ENCODE peak calls at places on chromosomes 7 and 10, in four cellular contexts. U is SK-N-SH, H is H1, X is HepG2. T is an unnamed sample.

GRCh38 chr10:11404931-11405330 is 206.5 kb downstream of the USP6NL start:
- DNase-seq in H (no peak), X (no peak), U (no peak), T (no peak)

GRCh38 chr7:42869131-42870020 is 42.5 kb downstream of the C7orf25 start:
- DNase-seq in H (no peak), U (no peak), X (no peak), T (peak)

GRCh38 chr10:129877773-129878371 is 86.2 kb downstream of the EBF3 start:
- DNase-seq in U (peak), H (no peak), X (peak), T (peak)

GRCh38 chr7:134948246-134948645 is 38.1 kb upstream of the AGBL3 start:
- DNase-seq in U (no peak), H (no peak), X (no peak), T (no peak)

GRCh38 chr7:157550300-157551275 is 213.8 kb downstream of the DNAJB6 start:
- DNase-seq in X (no peak), H (no peak), U (no peak), T (no peak)

GRCh38 chr7:129370812-129371211 is 63.4 kb upstream of the STRIP2 start:
- DNase-seq in X (no peak), H (no peak), U (no peak), T (no peak)

GRCh38 chr7:14962778-14963177 is 60.2 kb upstream of the DGKB start:
- DNase-seq in U (no peak), X (no peak), H (no peak), T (no peak)

GRCh38 chr10:70315815-70316214 is 32.0 kb upstream of the NPFFR1 start:
- DNase-seq in H (no peak), X (no peak), U (no peak), T (peak)

GRCh38 chr10:8312079-8312478 is 257.6 kb downstream of the GATA3 start:
- DNase-seq in H (no peak), U (no peak), X (no peak), T (no peak)

GRCh38 chr7:16357921-16358320 is 63.4 kb downstream of the CRPPA start:
- DNase-seq in H (no peak), U (peak), X (no peak), T (peak)

GRCh38 chr10:73584737-73585136 is 6.4 kb downstream of the USP54 start:
- DNase-seq in X (peak), U (no peak), H (no peak), T (no peak)

GRCh38 chr10:124642076-124642710 is 102.0 kb downstream of the FAM53B start:
- DNase-seq in X (no peak), H (no peak), U (no peak), T (no peak)

GRCh38 chr7:136718191-136718590 is 150.3 kb upstream of the CHRM2 start:
- DNase-seq in U (peak), X (no peak), H (no peak), T (no peak)

GRCh38 chr7:30433082-30433481 is 45.5 kb downstream of the NOD1 start:
- DNase-seq in U (no peak), X (no peak), H (no peak), T (peak)

GRCh38 chr7:46854958-46855473 is 726.9 kb downstream of the TNS3 start:
- DNase-seq in U (no peak), H (no peak), X (no peak), T (no peak)

GRCh38 chr7:103690576-103690975 is 244.6 kb upstream of the SLC26A5 start:
- DNase-seq in H (no peak), U (no peak), X (no peak), T (no peak)

GRCh38 chr7:152365982-152366603 is 69.7 kb downstream of the KMT2C start:
- DNase-seq in U (no peak), H (no peak), X (no peak), T (no peak)

GRCh38 chr7:152363798-152364197 is 72.0 kb downstream of the KMT2C start:
- DNase-seq in U (no peak), X (no peak), H (no peak), T (no peak)

GRCh38 chr7:152367170-152367569 is 68.6 kb downstream of the KMT2C start:
- DNase-seq in U (no peak), H (no peak), X (no peak), T (no peak)

GRCh38 chr7:152369518-152369917 is 66.3 kb downstream of the KMT2C start:
- DNase-seq in H (no peak), U (no peak), X (no peak), T (no peak)

GRCh38 chr7:152366662-152367061 is 69.1 kb downstream of the KMT2C start:
- DNase-seq in H (no peak), X (no peak), U (no peak), T (no peak)
- TF ChIP-seq JUND in H (no peak), X (no peak), U (no peak), T (no peak)

GRCh38 chr7:29290829-29291228 is 96.3 kb downstream of the CHN2 start:
- DNase-seq in X (no peak), U (no peak), H (no peak), T (no peak)

GRCh38 chr7:29291723-29292591 is 97.4 kb downstream of the CHN2 start:
- DNase-seq in H (no peak), X (peak), U (no peak), T (no peak)

GRCh38 chr7:29288534-29289091 is 94.0 kb downstream of the CHN2 start:
- DNase-seq in X (no peak), U (no peak), H (no peak), T (peak)

GRCh38 chr7:29287366-29287765 is 92.8 kb downstream of the CHN2 start:
- DNase-seq in H (no peak), X (no peak), U (no peak), T (no peak)

GRCh38 chr7:29289156-29290021 is 94.8 kb downstream of the CHN2 start:
- DNase-seq in U (no peak), H (no peak), X (peak), T (no peak)
- TF ChIP-seq JUND in U (no peak), H (no peak), X (no peak), T (no peak)

DNA sequence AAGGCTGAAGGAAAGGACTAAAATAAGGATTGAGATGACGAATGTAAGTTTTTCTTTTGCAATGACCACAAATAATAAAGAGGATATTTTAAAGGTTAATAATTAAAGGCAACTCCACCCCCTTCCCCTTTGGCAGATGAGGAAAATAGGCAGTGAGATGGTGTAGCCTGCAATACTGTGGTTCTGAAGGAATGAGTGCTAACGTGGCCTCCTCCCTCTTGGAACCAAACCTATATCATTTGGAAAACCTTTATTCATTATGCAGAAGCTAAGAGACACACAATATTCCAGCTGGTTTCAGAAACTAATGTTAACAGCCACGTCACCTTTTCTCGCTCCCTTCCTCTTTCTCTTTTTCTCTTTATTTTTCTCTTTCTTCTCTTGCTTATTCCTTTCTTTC is 70.8 kb upstream of the COL1A2 start:
- DNase-seq in H (no peak), U (no peak), X (no peak), T (no peak)
- TF ChIP-seq JUND in H (no peak), U (no peak), X (no peak), T (no peak)

GRCh38 chr10:60718891-60719290 is 59.4 kb upstream of the CDK1 start:
- DNase-seq in H (no peak), U (no peak), X (no peak), T (no peak)
- TF ChIP-seq JUND in H (no peak), U (no peak), X (no peak), T (no peak)

DNA sequence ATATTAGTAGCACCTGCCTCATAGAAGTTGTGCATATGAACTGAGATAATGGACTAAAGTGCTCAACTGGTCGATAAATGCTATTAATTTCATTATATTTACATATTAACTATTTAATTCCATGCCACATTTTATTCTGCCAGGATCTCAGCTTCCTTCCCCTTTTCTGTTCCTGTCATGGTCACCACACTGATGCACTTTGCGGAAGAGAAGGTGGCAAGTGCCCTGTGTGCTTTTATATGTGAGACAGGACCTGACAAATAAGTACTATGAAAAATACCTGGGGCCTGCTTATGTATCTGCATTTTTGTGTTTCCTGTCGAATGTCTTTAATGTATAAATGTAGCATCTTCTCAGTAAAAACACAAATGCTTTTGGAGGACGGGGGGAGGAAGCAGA is 12.2 kb downstream of the ATP6V0E2 start:
- DNase-seq in H (no peak), X (no peak), U (no peak), T (no peak)
- TF ChIP-seq JUND in H (no peak), X (no peak), U (no peak), T (no peak)